ENCODE peak calls at places on chromosomes 16 and 17, in four cellular contexts. H, Y, S and T are unnamed samples.

GRCh38 chr17:68993112-68993511 is 37.9 kb upstream of the ABCA8 start:
- DNase-seq in Y (no peak), S (no peak), H (no peak), T (no peak)

GRCh38 chr17:30720013-30720471 is 104.5 kb downstream of the CRLF3 start:
- DNase-seq in H (no peak), S (no peak), Y (no peak), T (no peak)

GRCh38 chr16:89906141-89907025 is 12.3 kb upstream of the MC1R start:
- DNase-seq in Y (no peak), H (no peak), S (no peak), T (peak; percentile 25)

GRCh38 chr17:48589831-48590602 is at the start of gene HOXB3:
- DNase-seq in S (no peak), Y (no peak), H (no peak), T (no peak)

GRCh38 chr17:36938566-36939058 is 1.3 kb downstream of the LHX1 start:
- DNase-seq in S (no peak), Y (no peak), H (no peak), T (no peak)

GRCh38 chr17:67559381-67559966 is 158.3 kb upstream of the NOL11 start:
- DNase-seq in Y (no peak), S (no peak), H (no peak), T (no peak)

GRCh38 chr17:10069301-10069700 is 129.1 kb downstream of the GAS7 start:
- DNase-seq in Y (no peak), S (no peak), H (no peak), T (no peak)

GRCh38 chr16:526181-527014 is 1.1 kb upstream of the CAPN15 start:
- DNase-seq in S (no peak), Y (no peak), H (no peak), T (no peak)

GRCh38 chr17:2400474-2400866 is 390 bp downstream of the MNT start:
- DNase-seq in Y (peak; percentile 51), H (no peak), S (peak; percentile 43), T (no peak)

GRCh38 chr17:35286120-35286781 is 43.4 kb downstream of the SLFN5 start:
- DNase-seq in S (no peak), H (peak; percentile 26), Y (no peak), T (no peak)

GRCh38 chr16:11238272-11239202 is 17.5 kb downstream of the SOCS1 start:
- DNase-seq in H (no peak), Y (no peak), S (no peak), T (no peak)

GRCh38 chr17:19388791-19389190 is 1.8 kb upstream of the MFAP4 start:
- DNase-seq in S (no peak), H (no peak), Y (no peak), T (no peak)

GRCh38 chr16:75947626-75948239 is 221.4 kb upstream of the CPHXL start:
- DNase-seq in H (no peak), S (no peak), Y (no peak), T (no peak)

GRCh38 chr17:73064084-73064938 is 28.2 kb downstream of the SLC39A11 start:
- DNase-seq in S (no peak), H (no peak), Y (peak; percentile 58), T (no peak)

GRCh38 chr16:7400117-7400890 is 67.7 kb downstream of the RBFOX1 start:
- DNase-seq in H (no peak), S (no peak), Y (no peak), T (no peak)

GRCh38 chr17:80263253-80264047 is 2.8 kb downstream of the RNF213 start:
- DNase-seq in Y (peak; percentile 70), S (peak; percentile 98), H (peak; percentile 89), T (peak; percentile 75)

GRCh38 chr16:74026373-74027281 is 270.0 kb upstream of the PSMD7 start:
- DNase-seq in H (no peak), S (no peak), Y (no peak), T (no peak)

GRCh38 chr16:86497551-86498021 is 12.7 kb upstream of the FOXF1 start:
- DNase-seq in Y (no peak), S (no peak), H (no peak), T (no peak)
- TF ChIP-seq USF2 in Y (no peak), S (no peak), H (no peak), T (no peak)

GRCh38 chr17:76442341-76443338 is 10.3 kb downstream of the UBE2O start:
- DNase-seq in Y (no peak), S (no peak), H (no peak), T (no peak)
- TF ChIP-seq PBX3 in Y (no peak), S (no peak), H (no peak), T (no peak)

GRCh38 chr17:63497708-63498483 is 21.0 kb downstream of the ACE start:
- DNase-seq in Y (peak; percentile 78), H (no peak), S (peak; percentile 62), T (no peak)
- TF ChIP-seq USF2 in Y (no peak), H (no peak), S (no peak), T (no peak)

GRCh38 chr17:65395924-65396323 is 165.5 kb downstream of the AXIN2 start:
- DNase-seq in S (no peak), H (no peak), Y (no peak), T (no peak)
- TF ChIP-seq PBX3 in S (no peak), H (no peak), Y (no peak), T (no peak)

DNA sequence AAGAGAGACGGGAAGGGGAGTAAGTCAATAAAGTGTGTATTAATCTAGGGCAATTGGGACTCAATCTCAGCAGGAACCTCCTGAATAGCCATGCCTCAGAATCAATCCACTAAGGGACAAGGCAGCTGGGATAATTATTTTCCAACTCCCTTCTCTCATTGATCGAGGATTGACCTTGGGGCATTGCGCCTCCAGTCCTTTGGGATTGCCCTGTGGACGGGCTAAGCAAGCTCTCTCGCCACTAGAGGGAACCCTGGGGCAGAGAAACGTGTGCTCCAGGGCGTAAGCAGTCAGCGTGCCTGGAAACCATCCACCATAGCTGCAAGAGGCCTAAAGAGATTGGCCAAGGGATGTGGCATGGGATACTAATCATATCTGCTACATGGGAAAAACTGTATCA is 53.9 kb upstream of the ERCC4 start:
- DNase-seq in S (peak; percentile 86), H (no peak), Y (peak; percentile 32), T (peak; percentile 84)
- TF ChIP-seq USF2 in S (no peak), H (no peak), Y (no peak), T (no peak)

DNA sequence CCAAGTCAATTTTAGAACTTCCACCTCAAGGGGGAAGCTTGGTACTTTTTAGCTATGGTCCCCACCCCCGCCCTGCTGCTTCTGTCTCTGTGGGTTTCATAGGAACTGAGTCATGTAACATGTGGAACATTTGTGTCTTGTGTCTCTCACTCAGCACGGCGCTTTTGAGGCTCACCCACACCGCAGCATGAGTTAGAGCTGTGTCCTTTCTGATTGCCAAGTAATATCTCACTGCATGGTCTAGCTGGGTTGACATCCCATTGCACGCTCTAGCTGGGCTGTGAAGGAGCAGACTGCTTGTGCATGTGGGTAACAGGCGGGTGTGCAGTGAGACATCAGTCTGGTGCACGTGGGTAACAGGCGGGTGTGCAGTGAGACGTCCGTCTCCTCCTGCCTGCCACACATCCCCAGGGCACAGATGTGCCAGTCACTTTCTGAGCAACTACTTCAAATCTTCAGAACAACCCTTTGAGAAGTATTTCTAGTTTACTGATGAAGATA is 26.4 kb upstream of the SLC7A5 start:
- DNase-seq in S (no peak), Y (no peak), H (peak; percentile 67), T (no peak)
- TF ChIP-seq PBX3 in S (no peak), Y (no peak), H (peak; percentile 3), T (no peak)